ENCODE peak calls at places on chromosomes 2 and 18, in five cellular contexts. K, T, R, A and N are unnamed samples.

GRCh38 chr2:12318427-12319057 is 398.2 kb upstream of the TRIB2 start:
- DNase-seq in A (peak; percentile 66), K (no peak), R (no peak), T (no peak), N (no peak)

GRCh38 chr2:65877331-65877791 is 445.0 kb upstream of the SPRED2 start:
- DNase-seq in T (no peak), A (no peak), K (no peak), R (no peak), N (no peak)

GRCh38 chr18:28511421-28511821 is 334.5 kb upstream of the CDH2 start:
- DNase-seq in T (no peak), A (no peak), K (no peak), R (no peak), N (no peak)

GRCh38 chr2:215793747-215794595 is 219.4 kb downstream of the MREG start:
- DNase-seq in K (no peak), T (no peak), A (no peak), R (peak; percentile 68), N (no peak)

GRCh38 chr18:79400591-79401381 is 5.1 kb downstream of the NFATC1 start:
- DNase-seq in K (no peak), R (no peak), T (peak; percentile 59), A (no peak), N (peak; percentile 65)

GRCh38 chr2:178197791-178198190 is 3.5 kb downstream of the OSBPL6 start:
- DNase-seq in A (no peak), R (no peak), K (no peak), T (no peak), N (no peak)

GRCh38 chr2:219509780-219510511 is 4.3 kb upstream of the ASIC4 start:
- DNase-seq in R (peak; percentile 49), K (peak; percentile 76), A (peak; percentile 33), T (peak; percentile 45), N (peak; percentile 37)

GRCh38 chr2:237451582-237452469 is 35.2 kb upstream of the MLPH start:
- DNase-seq in A (no peak), R (no peak), T (no peak), K (no peak), N (no peak)

GRCh38 chr2:9774266-9774665 is 69.0 kb upstream of the TAF1B start:
- DNase-seq in K (no peak), A (no peak), R (no peak), T (no peak), N (peak; percentile 45)

GRCh38 chr2:227423633-227424499 is 36.1 kb upstream of the SCYGR1 start:
- DNase-seq in A (no peak), T (no peak), K (no peak), R (no peak), N (no peak)

GRCh38 chr2:141329949-141330348 is 800.9 kb downstream of the LRP1B start:
- DNase-seq in R (no peak), K (no peak), T (no peak), A (no peak), N (no peak)

GRCh38 chr18:5879479-5879882 is 15.8 kb downstream of the TMEM200C start:
- DNase-seq in A (no peak), T (no peak), R (no peak), K (no peak), N (no peak)

GRCh38 chr2:168545439-168546082 is 89.5 kb downstream of the CERS6 start:
- DNase-seq in K (no peak), T (no peak), R (no peak), A (no peak), N (no peak)

GRCh38 chr2:219875036-219875435 is 247.6 kb downstream of the SLC4A3 start:
- DNase-seq in R (no peak), K (no peak), A (no peak), T (no peak), N (no peak)

GRCh38 chr2:18369750-18370149 is 190.7 kb downstream of the RDH14 start:
- DNase-seq in A (no peak), K (no peak), R (no peak), T (no peak), N (no peak)

GRCh38 chr2:173661586-173661985 is 303.6 kb downstream of the SP3 start:
- DNase-seq in A (no peak), R (no peak), T (no peak), K (no peak), N (no peak)

GRCh38 chr2:41697389-41697788 is 350.4 kb upstream of the PKDCC start:
- DNase-seq in K (no peak), R (no peak), A (no peak), T (no peak), N (no peak)

GRCh38 chr2:113132622-113133021 is 5.2 kb downstream of the IL1RN start:
- DNase-seq in T (no peak), K (no peak), A (no peak), R (no peak), N (no peak)

GRCh38 chr2:23992931-23993330 is 17.0 kb upstream of the MFSD2B start:
- DNase-seq in T (no peak), A (no peak), K (no peak), R (no peak), N (no peak)

GRCh38 chr2:1990151-1990589 is 245.9 kb upstream of the PXDN start:
- DNase-seq in K (no peak), A (no peak), R (no peak), T (no peak), N (no peak)

GRCh38 chr2:95077893-95078603 is 43.6 kb downstream of the MRPS5 start:
- DNase-seq in A (no peak), R (no peak), T (no peak), K (no peak), N (no peak)

GRCh38 chr18:25164211-25164836 is 187.6 kb downstream of the ZNF521 start:
- DNase-seq in R (no peak), K (no peak), A (no peak), T (no peak), N (no peak)

DNA sequence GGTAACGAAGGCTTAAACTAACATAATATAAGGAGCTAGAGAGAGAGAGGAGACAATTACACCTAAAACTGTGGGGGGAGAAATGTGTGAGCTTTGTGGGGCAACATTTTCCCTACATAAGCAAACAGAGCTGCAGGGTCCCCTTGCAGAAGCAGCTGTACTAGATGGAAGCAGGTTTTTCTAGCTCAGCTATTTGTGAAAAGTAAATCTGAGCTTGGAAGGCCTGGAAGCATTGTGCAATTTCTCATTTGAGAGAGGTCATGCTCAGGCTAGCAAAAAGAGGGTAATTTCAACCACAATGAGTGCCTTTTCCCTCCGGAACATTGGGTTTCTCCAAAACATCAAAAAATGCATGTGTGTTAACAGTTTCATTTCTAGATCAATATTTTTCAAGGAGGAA is 130.0 kb downstream of the ARL4C start:
- DNase-seq in T (no peak), A (peak; percentile 82), K (no peak), R (no peak), N (no peak)
- H3K27ac ChIP-seq in T (peak overlapping the region; percentile 49), A (peak overlapping the region; percentile 79), K (peak overlapping the region; percentile 24), R (no peak overlapping the region), N (no peak overlapping the region)

DNA sequence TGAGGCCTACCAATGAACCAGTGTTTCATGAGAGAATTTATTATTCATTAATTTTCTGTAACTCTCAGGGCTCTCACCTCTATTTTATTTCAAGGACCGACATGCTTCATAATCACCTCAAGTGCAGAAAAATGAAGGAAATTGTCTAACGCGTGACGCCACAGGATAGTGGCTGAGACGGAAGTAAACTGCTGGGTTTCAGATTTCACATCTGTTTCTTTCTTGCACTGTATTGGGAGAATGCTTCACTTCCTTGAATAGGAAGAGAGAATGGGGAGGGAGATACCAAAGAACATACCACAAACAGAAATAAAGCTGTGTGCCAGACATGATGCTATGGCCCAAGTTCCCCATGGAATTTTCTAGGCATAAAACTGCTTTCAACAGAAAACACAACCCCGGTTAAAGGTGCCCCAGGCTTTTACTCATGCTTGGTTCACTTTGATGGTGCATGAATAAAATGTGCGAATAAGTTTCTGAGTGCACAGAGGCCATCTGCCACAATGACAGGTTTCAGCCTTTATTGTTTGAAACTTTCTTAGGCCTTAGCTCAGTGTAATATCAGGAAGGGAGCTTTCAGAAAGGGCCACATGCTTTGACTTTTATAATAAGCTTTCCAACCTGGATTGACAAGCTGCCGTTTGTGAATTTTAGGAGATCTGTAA is 1116.4 kb downstream of the SOCS6 start:
- DNase-seq in T (no peak), R (no peak), A (no peak), K (no peak), N (no peak)
- H3K9me3 ChIP-seq in T (no peaks in the 10 kb centered on the region), R (no peaks in the 10 kb centered on the region), A (no peaks in the 10 kb centered on the region), K (no peaks in the 10 kb centered on the region), N (no peaks in the 10 kb centered on the region)

GRCh38 chr2:218235017-218235416 is 18.0 kb downstream of the ARPC2 start:
- DNase-seq in R (no peak), K (no peak), T (no peak), A (no peak), N (no peak)
- H3K27ac ChIP-seq in R (no peak overlapping the region), K (peak overlapping the region; percentile 16), T (no peak overlapping the region), A (no peak overlapping the region), N (no peak overlapping the region)

GRCh38 chr2:181686566-181687185 is 6.4 kb upstream of the NEUROD1 start:
- DNase-seq in T (no peak), R (no peak), K (no peak), A (no peak), N (no peak)

GRCh38 chr2:181694271-181694670 is 14.0 kb upstream of the NEUROD1 start:
- DNase-seq in K (no peak), A (no peak), T (no peak), R (no peak), N (no peak)

GRCh38 chr2:181685150-181685688 is 4.9 kb upstream of the NEUROD1 start:
- DNase-seq in T (no peak), A (no peak), R (no peak), K (no peak), N (no peak)

GRCh38 chr2:181690851-181691250 is 10.5 kb upstream of the NEUROD1 start:
- DNase-seq in A (no peak), K (no peak), T (no peak), R (no peak), N (no peak)
- H3K9me3 ChIP-seq in A (no peaks in the 10 kb centered on the region), K (no peaks in the 10 kb centered on the region), T (no peaks in the 10 kb centered on the region), R (no peaks in the 10 kb centered on the region), N (no peaks in the 10 kb centered on the region)

GRCh38 chr2:127637725-127638252 is 8.2 kb upstream of the GPR17 start:
- DNase-seq in K (no peak), R (no peak), T (peak; percentile 75), A (no peak), N (no peak)

GRCh38 chr2:127634626-127635379 is 11.2 kb upstream of the GPR17 start:
- DNase-seq in T (no peak), K (no peak), A (no peak), R (no peak), N (no peak)

GRCh38 chr2:127637236-127637630 is 8.7 kb upstream of the GPR17 start:
- DNase-seq in R (no peak), T (peak; percentile 19), K (no peak), A (no peak), N (no peak)

GRCh38 chr2:127635380-127636237 is 10.3 kb upstream of the GPR17 start:
- DNase-seq in T (peak; percentile 54), K (no peak), R (no peak), A (no peak), N (no peak)

GRCh38 chr2:127636248-127637235 is 9.4 kb upstream of the GPR17 start:
- DNase-seq in A (no peak), K (no peak), T (peak; percentile 40), R (no peak), N (no peak)
- H3K27ac ChIP-seq in A (no peak overlapping the region), K (no peak overlapping the region), T (peak overlapping the region; percentile 97), R (peak overlapping the region; percentile 81), N (peak overlapping the region; percentile 83)

GRCh38 chr2:16067444-16068232 is 127.3 kb downstream of the MYCN start:
- DNase-seq in T (no peak), A (no peak), K (no peak), R (no peak), N (no peak)
- H3K9me3 ChIP-seq in T (peaks cover 8% of the 10 kb centered on the region), A (no peaks in the 10 kb centered on the region), K (no peaks in the 10 kb centered on the region), R (no peaks in the 10 kb centered on the region), N (no peaks in the 10 kb centered on the region)